ENCODE peak calls at places on chromosome 15, in five cellular contexts. A is activated naive CD4-positive, alpha-beta T cell; M is activated CD8-positive, alpha-beta memory T cell treated with anti-CD3 and anti-CD28 coated beads for 48 hours; S is T-helper 2 cell treated with Interferon-gamma antibody and Interleukin-4, amounts not matched to agents 5 μg/mL and 100 μg/mL, for 36 hours; B is osteocyte. T is an unnamed sample.

GRCh38 chr15:65095747-65096104 is 19.2 kb downstream of the KBTBD13 start:
- DNase-seq in A (no peak), M (no peak), S (no peak), B (no peak), T (no peak)

GRCh38 chr15:72235298-72235697 is 4.3 kb upstream of the PKM start:
- DNase-seq in A (no peak), M (no peak), S (no peak), B (no peak), T (no peak)

GRCh38 chr15:35925634-35926380 is 379.8 kb upstream of the DPH6 start:
- DNase-seq in A (no peak), M (no peak), S (no peak), B (no peak), T (no peak)

GRCh38 chr15:25508369-25509002 is 69.7 kb upstream of the UBE3A start:
- DNase-seq in A (no peak), M (no peak), S (no peak), B (no peak), T (no peak)

GRCh38 chr15:57060799-57061198 is 142.4 kb downstream of the TCF12 start:
- DNase-seq in A (no peak), M (no peak), S (no peak), B (no peak), T (no peak)

GRCh38 chr15:77790481-77790880 is 157.8 kb upstream of the LINGO1 start:
- DNase-seq in A (no peak), M (no peak), S (no peak), B (no peak), T (no peak)

GRCh38 chr15:69727257-69727924 is 274.8 kb downstream of the RPLP1 start:
- DNase-seq in A (no peak), M (no peak), S (no peak), B (no peak), T (no peak)

GRCh38 chr15:69126054-69126469 is 34.4 kb upstream of the GLCE start:
- DNase-seq in A (no peak), M (no peak), S (no peak), B (no peak), T (no peak)

GRCh38 chr15:25134546-25134945 is 179.8 kb downstream of the SNRPN start:
- DNase-seq in A (no peak), M (no peak), S (no peak), B (no peak), T (no peak)

GRCh38 chr15:52651868-52652267 is 27.3 kb downstream of the ATOSA start:
- DNase-seq in A (peak; percentile 5), M (no peak), S (peak; percentile 28), B (no peak), T (no peak)

GRCh38 chr15:65512189-65512588 is 5.3 kb downstream of the DPP8 start:
- DNase-seq in A (no peak), M (no peak), S (no peak), B (no peak), T (no peak)

GRCh38 chr15:59303641-59304433 is 68.8 kb downstream of the MYO1E start:
- DNase-seq in A (no peak), M (no peak), S (no peak), B (no peak), T (no peak)

T was measured in GM12892.